ENCODE peak calls at places on chromosomes 12 and 14, in four cellular contexts. One of them, this sample, is unnamed.

GRCh38 chr14:64580451-64580850 is 30.7 kb downstream of the PPP1R36 start:
- DNase-seq in retinal pigment epithelial cell: no peak
- DNase-seq in posterior vena cava: no peak
- DNase-seq in activated CD4-positive, alpha-beta memory T cell treated with anti-CD3 and anti-CD28 coated beads, Interleukin-2, amount 10 ng/mL, durations not matched to agents 7 days and 5 days: no peak
- DNase-seq in this sample: no peak

GRCh38 chr12:109716512-109717389 is 3.1 kb downstream of the FAM222A start:
- DNase-seq in posterior vena cava: no peak
- DNase-seq in retinal pigment epithelial cell: no peak
- DNase-seq in activated CD4-positive, alpha-beta memory T cell treated with anti-CD3 and anti-CD28 coated beads, Interleukin-2, amount 10 ng/mL, durations not matched to agents 7 days and 5 days: no peak
- DNase-seq in this sample: peak; percentile 27

GRCh38 chr14:79831198-79831890 is 380.0 kb downstream of the DIO2 start:
- DNase-seq in activated CD4-positive, alpha-beta memory T cell treated with anti-CD3 and anti-CD28 coated beads, Interleukin-2, amount 10 ng/mL, durations not matched to agents 7 days and 5 days: no peak
- DNase-seq in retinal pigment epithelial cell: peak; percentile 74
- DNase-seq in posterior vena cava: no peak
- DNase-seq in this sample: no peak

GRCh38 chr14:21102472-21103164 is 1.8 kb downstream of the TMEM253 start:
- DNase-seq in activated CD4-positive, alpha-beta memory T cell treated with anti-CD3 and anti-CD28 coated beads, Interleukin-2, amount 10 ng/mL, durations not matched to agents 7 days and 5 days: no peak
- DNase-seq in retinal pigment epithelial cell: no peak
- DNase-seq in posterior vena cava: no peak
- DNase-seq in this sample: peak; percentile 72

GRCh38 chr14:75299064-75299463 is 20.4 kb downstream of the FOS start:
- DNase-seq in posterior vena cava: peak; percentile 83
- DNase-seq in activated CD4-positive, alpha-beta memory T cell treated with anti-CD3 and anti-CD28 coated beads, Interleukin-2, amount 10 ng/mL, durations not matched to agents 7 days and 5 days: no peak
- DNase-seq in retinal pigment epithelial cell: no peak
- DNase-seq in this sample: no peak

GRCh38 chr14:35532783-35533356 is 1.1 kb upstream of the INSM2 start:
- DNase-seq in retinal pigment epithelial cell: no peak
- DNase-seq in posterior vena cava: no peak
- DNase-seq in activated CD4-positive, alpha-beta memory T cell treated with anti-CD3 and anti-CD28 coated beads, Interleukin-2, amount 10 ng/mL, durations not matched to agents 7 days and 5 days: no peak
- DNase-seq in this sample: no peak

GRCh38 chr12:130715996-130716917 is at the start of gene RIMBP2:
- DNase-seq in posterior vena cava: peak; percentile 32
- DNase-seq in activated CD4-positive, alpha-beta memory T cell treated with anti-CD3 and anti-CD28 coated beads, Interleukin-2, amount 10 ng/mL, durations not matched to agents 7 days and 5 days: no peak
- DNase-seq in retinal pigment epithelial cell: no peak
- DNase-seq in this sample: no peak

GRCh38 chr14:101113108-101113612 is 209.6 kb upstream of the RTL1 start:
- DNase-seq in activated CD4-positive, alpha-beta memory T cell treated with anti-CD3 and anti-CD28 coated beads, Interleukin-2, amount 10 ng/mL, durations not matched to agents 7 days and 5 days: no peak
- DNase-seq in posterior vena cava: peak; percentile 56
- DNase-seq in retinal pigment epithelial cell: no peak
- DNase-seq in this sample: peak; percentile 4

GRCh38 chr14:54169254-54169924 is 212.8 kb upstream of the BMP4 start:
- DNase-seq in retinal pigment epithelial cell: peak; percentile 52
- DNase-seq in activated CD4-positive, alpha-beta memory T cell treated with anti-CD3 and anti-CD28 coated beads, Interleukin-2, amount 10 ng/mL, durations not matched to agents 7 days and 5 days: no peak
- DNase-seq in posterior vena cava: no peak
- DNase-seq in this sample: no peak

This sample was measured in colonic mucosa.